ENCODE peak calls at places on chromosomes 7 and 10, in six cellular contexts. G is posterior vena cava; M is LoVo; W is T47D; J is activated naive CD4-positive, alpha-beta T cell treated with Interleukin-2 at 50 U/mL for 16 hours; R is Daoy. K is an unnamed sample.

GRCh38 chr7:76281006-76281705 is 21.3 kb upstream of the HSPB1 start:
- DNase-seq in G (no peak), M (peak; percentile 43), W (no peak), J (peak; percentile 19), R (no peak), K (no peak)

GRCh38 chr7:28542410-28542809 is 130.1 kb downstream of the CREB5 start:
- DNase-seq in G (no peak), M (no peak), W (no peak), J (no peak), R (no peak), K (no peak)

GRCh38 chr7:124701955-124702354 is 63.6 kb downstream of the GPR37 start:
- DNase-seq in G (no peak), M (no peak), W (no peak), J (no peak), R (no peak), K (peak; percentile 79)

GRCh38 chr7:123916240-123916724 is 8.8 kb upstream of the SPAM1 start:
- DNase-seq in G (no peak), M (peak; percentile 77), W (peak; percentile 7), J (no peak), R (peak; percentile 27), K (peak; percentile 4)

GRCh38 chr10:21628023-21628422 is 94.0 kb downstream of the MLLT10 start:
- DNase-seq in G (no peak), M (no peak), W (no peak), J (no peak), R (no peak), K (no peak)

GRCh38 chr10:13593560-13593959 is 6.8 kb downstream of the PRPF18 start:
- DNase-seq in G (no peak), M (no peak), W (no peak), J (no peak), R (peak; percentile 1), K (no peak)

GRCh38 chr7:27143022-27143949 is at the start of gene HOXA5:
- DNase-seq in G (peak; percentile 92), M (no peak), W (no peak), J (no peak), R (peak; percentile 97), K (no peak)

GRCh38 chr7:114628362-114628761 is 213.7 kb downstream of the FOXP2 start:
- DNase-seq in G (no peak), M (no peak), W (no peak), J (no peak), R (no peak), K (no peak)

GRCh38 chr10:22477365-22478287 is 132.3 kb downstream of the SPAG6 start:
- DNase-seq in G (no peak), M (no peak), W (no peak), J (no peak), R (no peak), K (no peak)

GRCh38 chr10:48199580-48200377 is 74.7 kb downstream of the FRMPD2 start:
- DNase-seq in G (no peak), M (no peak), W (no peak), J (no peak), R (peak; percentile 47), K (no peak)

GRCh38 chr10:35463105-35463867 is 127.0 kb downstream of the CCNY start:
- DNase-seq in G (no peak), M (no peak), W (no peak), J (no peak), R (no peak), K (no peak)

GRCh38 chr7:23956769-23957556 is 246.9 kb downstream of the STK31 start:
- DNase-seq in G (no peak), M (peak; percentile 21), W (no peak), J (no peak), R (no peak), K (no peak)